ENCODE peak calls at places on chromosomes 16 and 17, in seven cellular contexts. J is H9, K is trophoblast cell, X is mesenchymal stem cell, L is IMR-90, W is H1, G is mesendoderm. T is an unnamed sample.

GRCh38 chr17:305090-305976 is 47.3 kb downstream of the RPH3AL start:
- DNase-seq in X (no peak), G (peak; percentile 43), K (no peak), W (no peak), L (no peak), J (no peak), T (no peak)

GRCh38 chr17:1013729-1014090 is 16.8 kb downstream of the TIMM22 start:
- DNase-seq in W (no peak), L (no peak), X (no peak), G (no peak), J (no peak), K (no peak), T (no peak)

GRCh38 chr17:14953405-14953804 is 311.7 kb downstream of the PMP22 start:
- DNase-seq in G (no peak), K (no peak), J (no peak), W (no peak), L (no peak), X (no peak), T (no peak)

GRCh38 chr16:87550510-87550961 is 51.8 kb upstream of the JPH3 start:
- DNase-seq in X (no peak), G (peak; percentile 43), K (no peak), J (peak; percentile 69), W (peak; percentile 95), L (no peak), T (peak; percentile 33)

GRCh38 chr17:31834448-31834847 is 24.6 kb downstream of the COPRS start:
- DNase-seq in K (no peak), X (no peak), L (no peak), G (no peak), J (no peak), W (no peak), T (no peak)

GRCh38 chr17:64343833-64344637 is 46.6 kb downstream of the PECAM1 start:
- DNase-seq in X (peak; percentile 95), K (peak; percentile 35), G (peak; percentile 19), L (peak; percentile 90), W (no peak), J (no peak), T (peak; percentile 20)

GRCh38 chr17:63185420-63185819 is 219.4 kb downstream of the TANC2 start:
- DNase-seq in G (no peak), K (no peak), W (no peak), J (no peak), L (no peak), X (no peak), T (no peak)

GRCh38 chr16:29734826-29735225 is 11.0 kb downstream of the C16orf54 start:
- DNase-seq in X (no peak), G (no peak), J (no peak), W (no peak), L (peak; percentile 6), K (no peak), T (no peak)

GRCh38 chr17:5365831-5366230 is 53.6 kb downstream of the NUP88 start:
- DNase-seq in G (no peak), X (no peak), K (peak; percentile 16), W (no peak), L (no peak), J (no peak), T (no peak)

GRCh38 chr16:77169650-77170236 is 21.2 kb upstream of the MON1B start:
- DNase-seq in K (peak; percentile 30), L (peak; percentile 34), X (peak; percentile 44), G (peak; percentile 68), J (peak; percentile 63), W (peak; percentile 85), T (peak; percentile 70)

GRCh38 chr16:86567701-86568571 is 1.3 kb downstream of the FOXC2 start:
- DNase-seq in X (peak; percentile 49), J (peak; percentile 47), G (peak; percentile 33), W (peak; percentile 75), K (no peak), L (peak; percentile 39), T (no peak)

GRCh38 chr16:53043462-53043861 is 9.2 kb downstream of the CHD9NB start:
- DNase-seq in K (no peak), W (no peak), J (no peak), G (peak; percentile 78), X (no peak), L (no peak), T (no peak)

GRCh38 chr17:27428781-27429505 is 27.3 kb upstream of the KSR1 start:
- DNase-seq in K (no peak), L (no peak), G (no peak), X (no peak), W (no peak), J (no peak), T (no peak)

GRCh38 chr16:50888486-50889261 is 146.8 kb downstream of the CYLD start:
- DNase-seq in G (no peak), K (no peak), L (no peak), J (no peak), X (no peak), W (peak; percentile 27), T (no peak)

GRCh38 chr16:6232060-6232459 is 1100.6 kb upstream of the RBFOX1 start:
- DNase-seq in J (no peak), X (no peak), L (no peak), W (no peak), K (no peak), G (peak; percentile 38), T (no peak)

GRCh38 chr16:3952342-3953131 is 72.0 kb upstream of the CREBBP start:
- DNase-seq in L (no peak), W (no peak), J (peak; percentile 60), G (peak; percentile 26), K (no peak), X (no peak), T (no peak)
- H3K4me2 ChIP-seq in L (no peak overlapping the region), W (no peak overlapping the region), J (no peak overlapping the region), G (no peak overlapping the region), K (no peak overlapping the region), X (no peak overlapping the region), T (no peak overlapping the region)

GRCh38 chr17:50614471-50615051 is 20.1 kb upstream of the ABCC3 start:
- DNase-seq in G (no peak), L (no peak), X (no peak), J (no peak), W (no peak), K (no peak), T (no peak)
- H3K18ac ChIP-seq in G (no peak overlapping the region), L (no peak overlapping the region), X (no peak overlapping the region), J (no peak overlapping the region), W (no peak overlapping the region), K (no peak overlapping the region), T (peak overlapping the region; percentile 48)

GRCh38 chr17:47716381-47716780 is 16.7 kb upstream of the TBX21 start:
- DNase-seq in G (no peak), K (no peak), L (no peak), X (no peak), W (no peak), J (no peak), T (no peak)

GRCh38 chr17:47712330-47713023 is 18.5 kb downstream of the TBKBP1 start:
- DNase-seq in K (no peak), J (no peak), G (no peak), W (no peak), X (no peak), L (no peak), T (no peak)

GRCh38 chr17:47715669-47716325 is 17.2 kb upstream of the TBX21 start:
- DNase-seq in W (no peak), K (no peak), G (no peak), L (no peak), J (no peak), X (no peak), T (no peak)

GRCh38 chr17:47714773-47715396 is 18.2 kb upstream of the TBX21 start:
- DNase-seq in X (no peak), W (no peak), L (no peak), K (no peak), J (no peak), G (no peak), T (no peak)

DNA sequence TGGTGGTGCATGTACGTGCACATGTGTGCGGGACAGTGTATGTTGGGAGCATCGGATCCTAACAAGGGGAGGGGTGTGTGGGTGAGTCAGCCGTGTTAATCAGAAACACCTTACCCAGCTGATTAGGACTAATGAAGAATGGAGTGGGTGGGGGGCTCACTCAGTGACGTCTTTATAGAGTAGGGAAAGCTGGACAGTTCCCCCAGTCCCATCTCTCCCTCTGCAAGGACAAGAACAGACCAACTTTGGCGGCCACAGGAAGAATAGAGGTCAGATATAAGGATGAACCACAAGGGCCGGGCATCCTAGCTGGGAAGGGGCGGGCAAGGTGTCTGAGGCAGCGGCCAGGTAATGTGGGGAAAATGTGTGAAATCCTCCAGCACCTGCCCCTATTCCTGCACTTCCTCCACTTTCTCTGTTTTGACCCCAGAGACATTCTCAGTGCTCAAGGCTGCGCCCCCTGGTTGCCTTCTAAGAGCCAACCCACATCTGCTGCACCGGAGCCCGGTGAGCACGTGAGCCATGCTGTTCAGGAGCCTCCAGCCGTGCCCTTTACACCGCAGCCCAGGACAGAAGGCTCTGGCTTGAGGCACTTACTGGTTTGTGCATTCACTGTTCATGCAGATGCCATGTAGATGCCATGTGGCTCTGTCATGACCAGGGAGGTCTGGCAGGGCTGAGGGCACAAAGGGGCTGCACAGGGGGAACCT is 18.9 kb upstream of the TBX21 start:
- DNase-seq in L (no peak), W (no peak), J (peak; percentile 77), K (no peak), X (no peak), G (no peak), T (no peak)
- H3K4me2 ChIP-seq in L (no peak overlapping the region), W (no peak overlapping the region), J (no peak overlapping the region), K (no peak overlapping the region), X (no peak overlapping the region), G (no peak overlapping the region), T (no peak overlapping the region)

GRCh38 chr16:3595110-3595486 is 16.3 kb downstream of the SLX4 start:
- DNase-seq in G (no peak), L (no peak), K (no peak), X (no peak), J (no peak), W (no peak), T (no peak)

GRCh38 chr16:3592559-3592958 is 15.4 kb upstream of the NLRC3 start:
- DNase-seq in X (no peak), G (no peak), W (no peak), J (no peak), L (no peak), K (no peak), T (no peak)

GRCh38 chr16:3595521-3596021 is 15.8 kb downstream of the SLX4 start:
- DNase-seq in G (no peak), J (no peak), L (no peak), W (no peak), K (no peak), X (no peak), T (no peak)

GRCh38 chr16:3596101-3596861 is 15.1 kb downstream of the SLX4 start:
- DNase-seq in W (no peak), K (peak; percentile 83), G (no peak), L (no peak), X (no peak), J (no peak), T (no peak)

DNA sequence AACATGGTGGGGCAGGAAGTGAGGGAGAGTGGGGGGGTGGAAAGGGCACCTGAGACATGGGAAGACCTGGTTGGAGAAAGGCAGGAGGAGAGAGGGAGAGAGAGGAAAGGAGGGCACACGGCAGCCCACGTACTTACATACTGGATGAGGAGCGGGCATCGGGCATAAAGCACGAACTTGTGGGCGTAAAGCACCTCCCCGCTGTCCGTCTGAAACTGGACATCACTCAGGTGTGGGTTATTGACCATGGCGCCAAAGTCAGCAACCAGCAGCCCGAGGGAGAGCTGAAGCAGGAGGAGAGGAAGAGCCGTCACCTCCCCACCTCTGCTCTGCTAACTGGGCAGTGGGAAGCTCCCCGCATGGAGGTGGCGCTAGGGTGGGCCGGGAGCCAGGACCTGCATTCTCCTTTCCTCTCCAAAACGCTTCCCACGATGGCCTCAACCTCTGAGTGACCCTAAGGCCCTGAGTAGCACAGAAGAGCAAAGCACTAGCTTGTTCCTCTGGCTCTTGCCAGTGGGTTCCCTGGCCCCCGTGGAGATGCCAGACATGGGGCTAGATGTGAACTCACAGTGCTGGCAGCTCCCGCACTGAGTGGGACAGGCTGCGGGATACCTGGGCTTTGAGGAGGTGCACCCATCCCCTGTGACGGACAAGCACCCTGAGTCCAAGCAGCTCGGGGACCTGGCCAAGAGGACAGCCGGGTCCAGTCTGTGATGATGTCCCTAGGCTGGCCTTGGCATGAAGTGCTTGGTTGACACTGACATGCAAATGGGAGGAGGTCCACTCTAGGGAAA is 16.9 kb downstream of the SLX4 start:
- DNase-seq in X (no peak), G (no peak), W (no peak), L (no peak), K (no peak), J (no peak), T (no peak)
- H3K18ac ChIP-seq in X (no peak overlapping the region), G (no peak overlapping the region), W (no peak overlapping the region), L (no peak overlapping the region), K (no peak overlapping the region), J (no peak overlapping the region), T (no peak overlapping the region)

T was measured in neuronal stem cell.